ENCODE peak calls at places on chromosome 3, in six cellular contexts. J, S, Z, U, M and E are unnamed samples.

GRCh38 chr3:173584834-173585831 is 187.6 kb downstream of the NLGN1 start:
- DNase-seq in S (peak), M (no peak), J (peak), Z (peak), U (peak), E (peak)

GRCh38 chr3:27345493-27345892 is 23.7 kb downstream of the NEK10 start:
- DNase-seq in S (no peak), M (no peak), J (no peak), Z (no peak), U (no peak), E (no peak)

GRCh38 chr3:64351713-64352595 is 126.7 kb upstream of the PRICKLE2 start:
- DNase-seq in J (no peak), U (no peak), Z (no peak), M (no peak), S (peak), E (peak)

GRCh38 chr3:172259191-172259590 is 189.1 kb downstream of the GHSR start:
- DNase-seq in S (no peak), J (no peak), U (no peak), Z (no peak), M (no peak), E (no peak)

GRCh38 chr3:193665370-193665989 is 72.5 kb downstream of the OPA1 start:
- DNase-seq in S (peak), Z (no peak), M (no peak), J (no peak), U (peak), E (peak)

GRCh38 chr3:14532691-14533456 is 7.3 kb downstream of the GRIP2 start:
- DNase-seq in Z (peak), S (no peak), U (peak), M (peak), J (no peak), E (no peak)

GRCh38 chr3:72310028-72310987 is 525.4 kb upstream of the PROK2 start:
- DNase-seq in S (peak), J (no peak), U (no peak), Z (no peak), M (no peak), E (peak)

GRCh38 chr3:74267583-74268184 is 346.8 kb downstream of the CNTN3 start:
- DNase-seq in M (peak), J (peak), S (peak), U (peak), Z (peak), E (peak)

GRCh38 chr3:197575362-197575761 is 19.6 kb upstream of the BDH1 start:
- DNase-seq in Z (no peak), S (no peak), M (no peak), J (no peak), U (no peak), E (no peak)

GRCh38 chr3:835096-835495 is 257.7 kb upstream of the CNTN6 start:
- DNase-seq in J (no peak), Z (no peak), U (no peak), M (no peak), S (no peak), E (no peak)

GRCh38 chr3:144028798-144029411 is 57.3 kb downstream of the DIPK2A start:
- DNase-seq in J (no peak), U (no peak), S (no peak), M (no peak), Z (no peak), E (no peak)

GRCh38 chr3:25982756-25983155 is 192.9 kb downstream of the OXSM start:
- DNase-seq in Z (no peak), S (no peak), J (no peak), M (no peak), U (no peak), E (no peak)

GRCh38 chr3:100073555-100074307 is 40.6 kb downstream of the FILIP1L start:
- DNase-seq in M (peak), U (peak), Z (peak), J (peak), S (peak), E (peak)

GRCh38 chr3:107065094-107065861 is 312.0 kb upstream of the CCDC54 start:
- DNase-seq in S (no peak), U (peak), M (no peak), J (no peak), Z (no peak), E (no peak)

GRCh38 chr3:121545049-121545563 is 682 bp downstream of the POLQ start:
- DNase-seq in U (peak), J (no peak), S (no peak), M (no peak), Z (no peak), E (peak)

GRCh38 chr3:114128826-114129225 is 50.0 kb downstream of the DRD3 start:
- DNase-seq in S (no peak), M (no peak), J (no peak), Z (no peak), U (no peak), E (peak)

GRCh38 chr3:137103739-137104138 is 146.0 kb downstream of the IL20RB start:
- DNase-seq in J (no peak), M (no peak), S (no peak), U (no peak), Z (no peak), E (no peak)

GRCh38 chr3:32154180-32154579 is 47.8 kb downstream of the GPD1L start:
- DNase-seq in M (no peak), Z (peak), U (peak), S (no peak), J (no peak), E (peak)

GRCh38 chr3:106728315-106728821 is 648.9 kb upstream of the CCDC54 start:
- DNase-seq in Z (no peak), U (no peak), S (peak), J (no peak), M (no peak), E (peak)

GRCh38 chr3:156461889-156462288 is 93.0 kb downstream of the SSR3 start:
- DNase-seq in U (no peak), M (no peak), S (no peak), J (no peak), Z (no peak), E (no peak)
- H2BK15ac ChIP-seq in U (no peak), M (no peak), S (no peak), J (no peak), Z (no peak), E (no peak)

DNA sequence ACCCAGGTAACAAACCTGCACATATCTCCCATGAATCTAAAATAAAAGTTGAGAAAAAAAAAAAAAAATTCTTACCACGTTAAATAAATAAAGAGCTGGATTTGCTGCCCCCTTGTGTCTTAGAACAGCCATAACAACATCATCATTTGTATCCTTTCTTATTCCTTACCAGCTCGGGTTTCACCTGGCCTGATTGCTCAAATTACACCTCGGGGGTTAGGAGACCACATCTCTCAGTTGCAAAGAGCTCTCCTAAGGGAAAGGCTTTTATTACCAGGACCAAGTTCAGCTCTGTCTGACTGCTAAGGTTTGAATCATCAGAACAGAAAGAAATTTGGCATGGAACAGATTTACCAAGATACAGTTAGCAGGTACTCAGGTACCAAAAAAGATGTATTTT is 25.8 kb upstream of the RPL39L start:
- DNase-seq in J (peak), Z (peak), U (peak), M (peak), S (peak), E (peak)
- H2BK15ac ChIP-seq in J (no peak), Z (no peak), U (no peak), M (no peak), S (no peak), E (no peak)

DNA sequence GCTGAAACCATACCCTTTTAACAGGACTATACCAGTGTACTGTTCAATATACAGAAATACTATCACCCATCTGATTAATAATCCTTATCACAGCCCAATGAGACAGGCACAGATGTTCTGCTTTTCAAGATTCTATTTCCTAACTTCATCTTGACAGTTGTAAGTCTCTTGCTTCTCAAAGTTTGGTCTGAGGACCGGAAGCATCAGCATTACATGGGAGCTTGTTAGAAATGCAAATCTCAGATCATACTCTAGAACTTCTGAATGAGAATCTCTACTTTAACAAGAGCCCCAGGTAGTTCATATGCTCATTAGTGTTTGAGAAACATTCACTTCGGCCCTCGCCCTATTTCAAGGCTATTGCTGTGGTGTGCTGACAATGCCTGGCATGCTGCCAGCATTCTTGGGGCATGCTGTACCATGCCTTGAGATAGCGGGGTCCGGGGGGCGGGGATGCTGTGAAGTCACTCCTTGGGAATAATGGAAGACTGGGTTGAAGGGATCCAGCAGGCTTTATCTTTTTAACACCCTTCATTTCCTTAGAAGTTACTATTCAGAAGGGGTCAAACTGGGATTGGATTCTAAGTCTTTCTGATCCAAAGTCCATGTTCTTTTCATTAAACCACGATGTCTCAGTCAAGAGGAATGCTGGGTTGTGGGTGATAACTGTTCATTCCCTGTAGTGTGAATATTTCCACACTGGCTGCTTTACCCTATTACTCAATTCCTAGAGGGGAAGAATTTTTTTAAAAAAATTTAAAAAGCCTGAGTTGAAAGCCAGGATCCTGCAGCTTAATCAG is 194.7 kb downstream of the LPP start:
- DNase-seq in Z (no peak), J (no peak), U (peak), M (no peak), S (peak), E (peak)
- H2BK15ac ChIP-seq in Z (no peak), J (no peak), U (no peak), M (no peak), S (no peak), E (no peak)

DNA sequence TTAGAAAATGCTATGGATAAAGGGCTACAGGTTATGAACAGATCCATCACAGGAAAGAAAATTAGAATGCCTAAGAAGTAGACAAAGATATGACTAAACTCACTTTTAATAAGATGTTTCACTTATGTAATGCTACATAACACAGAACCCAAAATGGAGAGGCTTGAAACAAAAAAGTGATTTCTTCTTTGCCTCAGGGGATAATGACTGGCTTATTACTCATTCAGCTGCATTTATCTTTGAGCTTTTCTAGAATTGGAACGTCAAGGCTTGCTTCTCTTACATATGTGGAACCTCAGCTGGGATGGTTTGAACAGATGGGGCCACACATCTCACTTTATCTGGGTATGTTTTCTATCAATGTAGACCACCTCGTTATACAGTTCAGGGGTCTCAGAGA is 120.6 kb upstream of the EPHA3 start:
- DNase-seq in U (no peak), Z (no peak), S (peak), J (no peak), M (no peak), E (peak)
- H2BK15ac ChIP-seq in U (no peak), Z (no peak), S (no peak), J (no peak), M (no peak), E (no peak)

GRCh38 chr3:57163751-57164150 is 1.4 kb downstream of the IL17RD start:
- DNase-seq in S (no peak), U (peak), M (no peak), Z (no peak), J (no peak), E (no peak)

GRCh38 chr3:57165637-57166036 is 484 bp upstream of the IL17RD start:
- DNase-seq in M (no peak), S (no peak), Z (no peak), J (no peak), U (no peak), E (no peak)

GRCh38 chr3:57164606-57165573 is at the start of gene IL17RD:
- DNase-seq in Z (peak), S (peak), M (peak), U (peak), J (peak), E (peak)

GRCh38 chr3:57161915-57162314 is 3.2 kb downstream of the IL17RD start:
- DNase-seq in Z (no peak), S (no peak), U (peak), M (no peak), J (no peak), E (no peak)

GRCh38 chr3:57164217-57164605 is 942 bp downstream of the IL17RD start:
- DNase-seq in Z (no peak), U (peak), S (peak), J (no peak), M (no peak), E (no peak)
- H2BK15ac ChIP-seq in Z (no peak), U (no peak), S (no peak), J (peak), M (no peak), E (no peak)

DNA sequence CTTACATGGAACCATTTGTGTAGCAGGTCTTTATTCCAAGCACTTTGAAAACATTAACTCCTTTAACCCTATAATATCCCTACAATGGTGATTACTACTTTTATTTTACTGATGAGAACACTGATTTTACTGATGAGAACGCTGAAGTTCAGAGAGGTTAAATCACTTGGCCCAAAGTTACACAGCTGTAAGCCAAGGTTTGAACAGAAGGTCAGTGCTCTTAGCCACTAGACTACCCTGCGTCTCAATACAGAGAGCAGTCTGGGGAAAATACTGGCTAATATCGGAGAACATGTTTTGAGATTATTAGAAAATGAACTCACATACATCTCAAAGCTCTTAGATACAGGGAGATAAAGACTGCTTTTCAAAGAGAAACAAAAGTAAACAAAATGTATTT is 827.2 kb downstream of the FHIT start:
- DNase-seq in J (no peak), U (no peak), S (no peak), Z (no peak), M (no peak), E (no peak)
- H2BK15ac ChIP-seq in J (no peak), U (no peak), S (no peak), Z (no peak), M (no peak), E (no peak)